ENCODE peak calls at places on chromosomes 7 and 10, in seven cellular contexts. K is aorta; C is suprapubic skin; W is IMR-90; I is NT2/D1; U is CD8-positive, alpha-beta T cell; T is right atrium auricular region. H is an unnamed sample.

GRCh38 chr7:32506266-32507054 is 11.2 kb downstream of the AVL9 start:
- DNase-seq in K (no peak), C (no peak), W (peak; percentile 90), I (no peak), U (no peak), T (no peak), H (no peak)

GRCh38 chr10:91313-91712 is 42.2 kb upstream of the TUBB8 start:
- DNase-seq in K (no peak), C (no peak), W (no peak), I (no peak), U (no peak), T (no peak), H (no peak)

GRCh38 chr10:116857156-116857555 is 7.9 kb downstream of the ENO4 start:
- DNase-seq in K (no peak), C (no peak), W (no peak), I (no peak), U (no peak), T (no peak), H (no peak)

GRCh38 chr7:40946549-40946948 is 756.3 kb downstream of the INHBA start:
- DNase-seq in K (no peak), C (no peak), W (no peak), I (no peak), U (no peak), T (no peak), H (no peak)

GRCh38 chr7:131042269-131043160 is 285.2 kb upstream of the MKLN1 start:
- DNase-seq in K (no peak), C (no peak), W (no peak), I (peak; percentile 5), U (no peak), T (peak; percentile 54), H (no peak)

GRCh38 chr7:157158400-157158799 is 19.7 kb downstream of the UBE3C start:
- DNase-seq in K (no peak), C (no peak), W (no peak), I (no peak), U (no peak), T (no peak), H (no peak)

GRCh38 chr10:84600947-84601346 is 272.6 kb downstream of the CCSER2 start:
- DNase-seq in K (no peak), C (no peak), W (no peak), I (no peak), U (no peak), T (no peak), H (no peak)

GRCh38 chr10:43354325-43354635 is 17.2 kb upstream of the FXYD4 start:
- DNase-seq in K (no peak), C (no peak), W (no peak), I (no peak), U (no peak), T (no peak), H (no peak)

GRCh38 chr7:100208911-100209408 is 10.8 kb upstream of the PVRIG start:
- DNase-seq in K (no peak), C (no peak), W (no peak), I (no peak), U (no peak), T (no peak), H (no peak)

GRCh38 chr10:118958984-118959916 is 70.3 kb upstream of the NANOS1 start:
- DNase-seq in K (no peak), C (peak; percentile 84), W (peak; percentile 25), I (no peak), U (no peak), T (peak; percentile 79), H (peak; percentile 66)

GRCh38 chr7:151905766-151906165 is 28.9 kb upstream of the PRKAG2 start:
- DNase-seq in K (no peak), C (no peak), W (no peak), I (no peak), U (no peak), T (no peak), H (no peak)

GRCh38 chr10:90062786-90063185 is 361.4 kb downstream of the KIF20B start:
- DNase-seq in K (no peak), C (no peak), W (peak; percentile 4), I (no peak), U (no peak), T (no peak), H (no peak)

GRCh38 chr7:101165075-101165957 is at the start of gene VGF:
- DNase-seq in K (peak; percentile 98), C (peak; percentile 92), W (peak; percentile 92), I (peak; percentile 90), U (peak; percentile 83), T (peak; percentile 90), H (peak; percentile 96)

GRCh38 chr10:130915065-130915464 is 396.5 kb downstream of the TCERG1L start:
- DNase-seq in K (no peak), C (no peak), W (no peak), I (no peak), U (no peak), T (no peak), H (no peak)

GRCh38 chr7:102432476-102433318 is 678 bp upstream of the ORAI2 start:
- DNase-seq in K (no peak), C (no peak), W (no peak), I (no peak), U (no peak), T (no peak), H (no peak)

GRCh38 chr7:156892086-156892800 is 740 bp downstream of the LMBR1 start:
- DNase-seq in K (peak; percentile 87), C (no peak), W (no peak), I (peak; percentile 35), U (peak; percentile 41), T (no peak), H (peak; percentile 73)

GRCh38 chr7:91266067-91266930 is 2.1 kb downstream of the FZD1 start:
- DNase-seq in K (peak; percentile 89), C (no peak), W (peak; percentile 47), I (no peak), U (no peak), T (no peak), H (peak; percentile 49)

GRCh38 chr10:103145046-103145445 is 48.0 kb downstream of the NT5C2 start:
- DNase-seq in K (no peak), C (no peak), W (peak; percentile 82), I (no peak), U (no peak), T (no peak), H (no peak)

GRCh38 chr7:45120-46090 is 147.0 kb upstream of the FAM20C start:
- DNase-seq in K (peak; percentile 38), C (peak; percentile 72), W (no peak), I (no peak), U (no peak), T (peak; percentile 42), H (peak; percentile 16)

GRCh38 chr7:150524018-150524417 is 9.3 kb downstream of the GIMAP7 start:
- DNase-seq in K (no peak), C (no peak), W (no peak), I (no peak), U (no peak), T (no peak), H (no peak)

GRCh38 chr7:149172534-149172920 is 22.8 kb upstream of the ZNF282 start:
- DNase-seq in K (no peak), C (no peak), W (no peak), I (no peak), U (no peak), T (no peak), H (no peak)

DNA sequence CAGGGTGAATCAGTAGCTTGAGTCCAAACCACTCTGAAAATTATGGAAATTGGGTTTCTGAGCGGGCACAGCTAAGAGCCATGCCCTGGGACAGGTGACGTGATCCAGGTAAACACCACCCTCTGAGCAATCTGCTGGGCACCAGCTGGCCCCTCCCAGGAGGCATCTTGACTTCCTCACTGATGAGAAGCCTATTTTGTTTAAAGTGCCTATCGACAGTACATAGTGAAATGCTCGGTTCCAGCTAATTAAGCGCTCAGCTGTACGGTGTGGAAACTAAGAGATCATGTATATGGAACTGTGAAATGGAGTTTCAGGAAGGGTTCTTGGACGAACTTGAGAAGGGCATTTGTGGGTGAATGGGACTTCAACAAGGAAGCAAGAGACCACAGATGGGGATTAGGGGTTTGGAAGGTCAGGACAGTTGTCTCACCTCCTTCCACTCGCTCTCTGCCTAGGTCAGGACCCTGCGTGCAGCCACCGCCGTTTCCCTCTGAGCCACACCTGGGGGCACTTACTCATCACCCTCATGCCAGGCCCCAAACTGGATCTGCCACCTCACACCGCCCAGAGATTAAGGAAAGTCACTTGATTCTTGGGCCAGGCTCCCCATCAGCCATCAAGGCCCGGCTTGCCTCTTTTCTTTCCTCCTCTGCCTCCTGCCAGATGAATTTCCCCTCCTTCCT is 3.2 kb downstream of the ITPRIP start:
- DNase-seq in K (no peak), C (peak; percentile 58), W (no peak), I (no peak), U (no peak), T (peak; percentile 57), H (no peak)
- H3K4me1 ChIP-seq in K (no peaks in the 10 kb centered on the region), C (peaks cover 85% of the 10 kb centered on the region), W (peaks cover 51% of the 10 kb centered on the region), I (peaks cover 12% of the 10 kb centered on the region), U (peaks cover 72% of the 10 kb centered on the region), T (no peaks in the 10 kb centered on the region), H (peaks cover 73% of the 10 kb centered on the region)

GRCh38 chr10:82020999-82021398 is 146.0 kb downstream of the NRG3 start:
- DNase-seq in K (no peak), C (no peak), W (no peak), I (no peak), U (no peak), T (no peak), H (no peak)
- H3K4me3 ChIP-seq in K (no peak overlapping the region), C (no peak overlapping the region), W (no peak overlapping the region), I (no peak overlapping the region), U (no peak overlapping the region), T (no peak overlapping the region), H (no peak overlapping the region)

GRCh38 chr10:133231946-133232574 is 2.0 kb downstream of the UTF1 start:
- DNase-seq in K (no peak), C (no peak), W (no peak), I (peak; percentile 60), U (no peak), T (no peak), H (no peak)
- H3K27me3 ChIP-seq in K (no peaks in the 10 kb centered on the region), C (peaks cover 100% of the 10 kb centered on the region), W (peaks cover 70% of the 10 kb centered on the region), I (peaks cover 82% of the 10 kb centered on the region), U (peaks cover 12% of the 10 kb centered on the region), T (peaks cover 25% of the 10 kb centered on the region), H (peaks cover 85% of the 10 kb centered on the region)

GRCh38 chr7:47649901-47650300 is 68.0 kb upstream of the TNS3 start:
- DNase-seq in K (no peak), C (no peak), W (no peak), I (no peak), U (no peak), T (no peak), H (no peak)

GRCh38 chr7:47651355-47652317 is 69.7 kb upstream of the TNS3 start:
- DNase-seq in K (no peak), C (no peak), W (peak; percentile 99), I (no peak), U (no peak), T (no peak), H (no peak)

GRCh38 chr7:47654672-47655340 is 72.9 kb upstream of the TNS3 start:
- DNase-seq in K (no peak), C (no peak), W (peak; percentile 73), I (no peak), U (no peak), T (no peak), H (peak; percentile 66)

GRCh38 chr7:47653550-47654351 is 71.8 kb upstream of the TNS3 start:
- DNase-seq in K (no peak), C (no peak), W (peak; percentile 81), I (no peak), U (no peak), T (no peak), H (no peak)

GRCh38 chr7:47652591-47652990 is 70.7 kb upstream of the TNS3 start:
- DNase-seq in K (no peak), C (no peak), W (peak; percentile 61), I (no peak), U (no peak), T (no peak), H (no peak)
- H3K4me1 ChIP-seq in K (peaks cover 2% of the 10 kb centered on the region), C (peaks cover 8% of the 10 kb centered on the region), W (peaks cover 31% of the 10 kb centered on the region), I (peaks cover 3% of the 10 kb centered on the region), U (peaks cover 4% of the 10 kb centered on the region), T (no peaks in the 10 kb centered on the region), H (peaks cover 21% of the 10 kb centered on the region)

GRCh38 chr10:64277536-64277935 is 756.3 kb downstream of the REEP3 start:
- DNase-seq in K (no peak), C (no peak), W (no peak), I (no peak), U (no peak), T (no peak), H (no peak)
- H3K4me3 ChIP-seq in K (no peak overlapping the region), C (no peak overlapping the region), W (no peak overlapping the region), I (no peak overlapping the region), U (no peak overlapping the region), T (no peak overlapping the region), H (no peak overlapping the region)

H was measured in lower lobe of right lung.